ENCODE peak calls at places on chromosomes 4 and X, in five cellular contexts. One of them, this sample, is unnamed. For H3K4me1 and H3K36me3, the result is how much of the 10 kb centered on the place peaks cover.

GRCh38 chrX:6041630-6042029 is 187.0 kb downstream of the NLGN4X start:
- DNase-seq in heart left ventricle: no peak
- DNase-seq in ascending aorta: no peak
- DNase-seq in upper lobe of left lung: no peak
- DNase-seq in cardiac muscle cell: no peak
- DNase-seq in this sample: no peak

GRCh38 chrX:85109235-85109634 is 105.6 kb downstream of the APOOL start:
- DNase-seq in upper lobe of left lung: no peak
- DNase-seq in cardiac muscle cell: no peak
- DNase-seq in heart left ventricle: no peak
- DNase-seq in ascending aorta: no peak
- DNase-seq in this sample: no peak

GRCh38 chr4:182560358-182560757 is 317.2 kb downstream of the TENM3 start:
- DNase-seq in heart left ventricle: no peak
- DNase-seq in cardiac muscle cell: no peak
- DNase-seq in upper lobe of left lung: no peak
- DNase-seq in ascending aorta: no peak
- DNase-seq in this sample: no peak

GRCh38 chr4:164700471-164700870 is 53.5 kb upstream of the SMIM31 start:
- DNase-seq in upper lobe of left lung: no peak
- DNase-seq in heart left ventricle: no peak
- DNase-seq in ascending aorta: no peak
- DNase-seq in cardiac muscle cell: peak
- DNase-seq in this sample: no peak

GRCh38 chrX:48589482-48590162 is 7.7 kb upstream of the WDR13 start:
- DNase-seq in heart left ventricle: no peak
- DNase-seq in ascending aorta: no peak
- DNase-seq in upper lobe of left lung: no peak
- DNase-seq in cardiac muscle cell: no peak
- DNase-seq in this sample: no peak

GRCh38 chrX:129748265-129748664 is 9.5 kb downstream of the XPNPEP2 start:
- DNase-seq in upper lobe of left lung: no peak
- DNase-seq in ascending aorta: peak
- DNase-seq in heart left ventricle: no peak
- DNase-seq in cardiac muscle cell: no peak
- DNase-seq in this sample: no peak

GRCh38 chr4:143354990-143355389 is 18.3 kb downstream of the GAB1 start:
- DNase-seq in ascending aorta: no peak
- DNase-seq in upper lobe of left lung: no peak
- DNase-seq in cardiac muscle cell: no peak
- DNase-seq in heart left ventricle: no peak
- DNase-seq in this sample: no peak

GRCh38 chr4:153110739-153111138 is 93.5 kb upstream of the TRIM2 start:
- DNase-seq in upper lobe of left lung: no peak
- DNase-seq in cardiac muscle cell: no peak
- DNase-seq in heart left ventricle: no peak
- DNase-seq in ascending aorta: no peak
- DNase-seq in this sample: peak

GRCh38 chr4:648579-649292 is 23.4 kb downstream of the PDE6B start:
- DNase-seq in cardiac muscle cell: peak
- DNase-seq in ascending aorta: no peak
- DNase-seq in heart left ventricle: no peak
- DNase-seq in upper lobe of left lung: peak
- DNase-seq in this sample: no peak

GRCh38 chrX:71541546-71542022 is 8.7 kb downstream of the OGT start:
- DNase-seq in cardiac muscle cell: no peak
- DNase-seq in ascending aorta: no peak
- DNase-seq in heart left ventricle: no peak
- DNase-seq in upper lobe of left lung: no peak
- DNase-seq in this sample: no peak
- H3K4me1 ChIP-seq in cardiac muscle cell: under half
- H3K4me1 ChIP-seq in ascending aorta: under half
- H3K4me1 ChIP-seq in heart left ventricle: under half
- H3K4me1 ChIP-seq in upper lobe of left lung: half or more
- H3K4me1 ChIP-seq in this sample: half or more

GRCh38 chr4:70772929-70773555 is 51.3 kb downstream of the RUFY3 start:
- DNase-seq in heart left ventricle: no peak
- DNase-seq in cardiac muscle cell: no peak
- DNase-seq in ascending aorta: no peak
- DNase-seq in upper lobe of left lung: no peak
- DNase-seq in this sample: no peak

GRCh38 chr4:70765368-70765767 is 43.6 kb downstream of the RUFY3 start:
- DNase-seq in cardiac muscle cell: no peak
- DNase-seq in heart left ventricle: no peak
- DNase-seq in upper lobe of left lung: no peak
- DNase-seq in ascending aorta: no peak
- DNase-seq in this sample: no peak

DNA sequence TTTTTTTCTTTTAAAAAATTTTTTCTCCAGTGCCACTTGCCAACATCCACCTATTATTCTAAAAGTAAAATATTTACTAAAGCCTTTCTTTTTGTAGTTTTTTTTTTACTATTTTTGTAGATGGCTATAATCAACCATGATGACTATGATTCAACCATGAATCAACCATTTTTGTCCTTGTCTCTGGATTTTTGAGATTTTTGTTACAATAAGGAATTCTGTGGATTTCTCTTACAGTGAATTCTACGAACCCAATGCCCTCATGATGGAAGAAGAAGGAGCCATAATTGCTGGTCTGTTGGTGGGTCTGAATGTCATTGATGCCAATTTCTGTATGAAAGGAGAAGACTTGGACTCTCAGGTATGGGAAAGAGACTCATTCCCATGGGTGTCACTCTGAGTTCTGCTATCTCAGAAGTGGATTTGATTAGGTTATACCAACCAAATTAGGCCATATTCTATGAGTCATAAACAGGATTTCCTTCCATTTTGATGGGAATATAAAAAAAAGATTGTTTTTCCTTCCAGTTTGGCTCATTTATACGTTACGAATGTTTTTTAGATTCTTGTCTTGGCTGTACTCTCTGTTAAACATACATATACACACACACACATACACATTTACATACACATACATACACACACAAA is 46.7 kb downstream of the RUFY3 start:
- DNase-seq in upper lobe of left lung: no peak
- DNase-seq in cardiac muscle cell: no peak
- DNase-seq in heart left ventricle: no peak
- DNase-seq in ascending aorta: no peak
- DNase-seq in this sample: no peak
- H3K36me3 ChIP-seq in upper lobe of left lung: under half
- H3K36me3 ChIP-seq in cardiac muscle cell: under half
- H3K36me3 ChIP-seq in heart left ventricle: half or more
- H3K36me3 ChIP-seq in ascending aorta: half or more
- H3K36me3 ChIP-seq in this sample: half or more

GRCh38 chrX:123607806-123608205 is 125.0 kb downstream of the THOC2 start:
- DNase-seq in heart left ventricle: no peak
- DNase-seq in cardiac muscle cell: no peak
- DNase-seq in upper lobe of left lung: no peak
- DNase-seq in ascending aorta: no peak
- DNase-seq in this sample: no peak

GRCh38 chrX:123610915-123611314 is 121.9 kb downstream of the THOC2 start:
- DNase-seq in upper lobe of left lung: no peak
- DNase-seq in cardiac muscle cell: no peak
- DNase-seq in heart left ventricle: no peak
- DNase-seq in ascending aorta: no peak
- DNase-seq in this sample: no peak

GRCh38 chrX:123603516-123603915 is 129.3 kb downstream of the THOC2 start:
- DNase-seq in cardiac muscle cell: no peak
- DNase-seq in heart left ventricle: no peak
- DNase-seq in upper lobe of left lung: no peak
- DNase-seq in ascending aorta: no peak
- DNase-seq in this sample: no peak

GRCh38 chrX:123601437-123601836 is 131.4 kb downstream of the THOC2 start:
- DNase-seq in cardiac muscle cell: no peak
- DNase-seq in heart left ventricle: no peak
- DNase-seq in upper lobe of left lung: no peak
- DNase-seq in ascending aorta: no peak
- DNase-seq in this sample: no peak

GRCh38 chrX:123607270-123607669 is 125.6 kb downstream of the THOC2 start:
- DNase-seq in heart left ventricle: no peak
- DNase-seq in ascending aorta: no peak
- DNase-seq in upper lobe of left lung: no peak
- DNase-seq in cardiac muscle cell: no peak
- DNase-seq in this sample: no peak
- H3K27ac ChIP-seq in heart left ventricle: no peak
- H3K27ac ChIP-seq in ascending aorta: no peak
- H3K27ac ChIP-seq in upper lobe of left lung: no peak
- H3K27ac ChIP-seq in cardiac muscle cell: no peak
- H3K27ac ChIP-seq in this sample: no peak

GRCh38 chr4:174275101-174275500 is 8.4 kb downstream of the FBXO8 start:
- DNase-seq in heart left ventricle: no peak
- DNase-seq in cardiac muscle cell: no peak
- DNase-seq in upper lobe of left lung: no peak
- DNase-seq in ascending aorta: no peak
- DNase-seq in this sample: no peak
- H3K4me1 ChIP-seq in heart left ventricle: under half
- H3K4me1 ChIP-seq in cardiac muscle cell: under half
- H3K4me1 ChIP-seq in upper lobe of left lung: under half
- H3K4me1 ChIP-seq in ascending aorta: under half
- H3K4me1 ChIP-seq in this sample: under half

GRCh38 chrX:40807384-40807783 is 72.0 kb upstream of the MED14 start:
- DNase-seq in upper lobe of left lung: no peak
- DNase-seq in ascending aorta: no peak
- DNase-seq in heart left ventricle: no peak
- DNase-seq in cardiac muscle cell: no peak
- DNase-seq in this sample: no peak
- H3K36me3 ChIP-seq in upper lobe of left lung: under half
- H3K36me3 ChIP-seq in ascending aorta: under half
- H3K36me3 ChIP-seq in heart left ventricle: under half
- H3K36me3 ChIP-seq in cardiac muscle cell: under half
- H3K36me3 ChIP-seq in this sample: under half

DNA sequence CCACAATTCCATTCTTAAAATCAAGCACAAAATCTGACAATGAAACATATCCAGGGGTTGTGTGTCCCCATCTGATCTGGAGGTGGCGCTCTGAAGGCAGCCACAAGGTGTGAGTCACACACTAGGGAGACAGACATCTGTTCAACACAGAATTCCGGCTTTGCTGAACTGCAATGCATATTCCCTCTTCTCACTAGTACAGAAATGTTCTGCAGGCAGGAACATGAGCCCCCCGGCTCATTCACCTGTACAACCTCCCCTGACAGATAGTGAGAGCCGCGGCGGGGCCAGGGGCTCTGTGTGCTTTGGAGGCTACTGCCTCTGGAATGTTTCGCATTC is 41.9 kb downstream of the WDR1 start:
- DNase-seq in cardiac muscle cell: peak
- DNase-seq in upper lobe of left lung: no peak
- DNase-seq in ascending aorta: no peak
- DNase-seq in heart left ventricle: no peak
- DNase-seq in this sample: no peak
- H3K27ac ChIP-seq in cardiac muscle cell: peak
- H3K27ac ChIP-seq in upper lobe of left lung: no peak
- H3K27ac ChIP-seq in ascending aorta: no peak
- H3K27ac ChIP-seq in heart left ventricle: no peak
- H3K27ac ChIP-seq in this sample: no peak

DNA sequence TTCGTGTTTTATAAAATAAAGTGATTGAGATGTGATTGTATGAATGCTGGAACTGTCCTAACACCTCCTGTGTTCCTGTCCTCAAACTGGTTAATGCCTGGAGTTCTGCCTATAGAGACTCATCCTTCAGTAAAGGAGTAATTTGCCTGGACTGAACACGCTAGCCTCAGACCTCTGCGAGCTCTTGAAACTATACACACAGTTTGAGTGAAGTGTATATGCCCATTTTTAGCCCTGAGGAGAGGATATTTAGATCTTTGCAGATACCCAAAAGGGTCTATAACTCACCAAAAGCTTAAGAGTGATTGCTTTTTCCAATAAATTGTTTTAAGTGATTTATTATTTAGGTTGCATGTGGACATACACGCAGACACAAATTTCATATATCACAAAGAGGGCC is 29.9 kb upstream of the STIM2 start:
- DNase-seq in upper lobe of left lung: no peak
- DNase-seq in heart left ventricle: no peak
- DNase-seq in cardiac muscle cell: no peak
- DNase-seq in ascending aorta: no peak
- DNase-seq in this sample: no peak
- H3K4me1 ChIP-seq in upper lobe of left lung: under half
- H3K4me1 ChIP-seq in heart left ventricle: under half
- H3K4me1 ChIP-seq in cardiac muscle cell: under half
- H3K4me1 ChIP-seq in ascending aorta: under half
- H3K4me1 ChIP-seq in this sample: under half

DNA sequence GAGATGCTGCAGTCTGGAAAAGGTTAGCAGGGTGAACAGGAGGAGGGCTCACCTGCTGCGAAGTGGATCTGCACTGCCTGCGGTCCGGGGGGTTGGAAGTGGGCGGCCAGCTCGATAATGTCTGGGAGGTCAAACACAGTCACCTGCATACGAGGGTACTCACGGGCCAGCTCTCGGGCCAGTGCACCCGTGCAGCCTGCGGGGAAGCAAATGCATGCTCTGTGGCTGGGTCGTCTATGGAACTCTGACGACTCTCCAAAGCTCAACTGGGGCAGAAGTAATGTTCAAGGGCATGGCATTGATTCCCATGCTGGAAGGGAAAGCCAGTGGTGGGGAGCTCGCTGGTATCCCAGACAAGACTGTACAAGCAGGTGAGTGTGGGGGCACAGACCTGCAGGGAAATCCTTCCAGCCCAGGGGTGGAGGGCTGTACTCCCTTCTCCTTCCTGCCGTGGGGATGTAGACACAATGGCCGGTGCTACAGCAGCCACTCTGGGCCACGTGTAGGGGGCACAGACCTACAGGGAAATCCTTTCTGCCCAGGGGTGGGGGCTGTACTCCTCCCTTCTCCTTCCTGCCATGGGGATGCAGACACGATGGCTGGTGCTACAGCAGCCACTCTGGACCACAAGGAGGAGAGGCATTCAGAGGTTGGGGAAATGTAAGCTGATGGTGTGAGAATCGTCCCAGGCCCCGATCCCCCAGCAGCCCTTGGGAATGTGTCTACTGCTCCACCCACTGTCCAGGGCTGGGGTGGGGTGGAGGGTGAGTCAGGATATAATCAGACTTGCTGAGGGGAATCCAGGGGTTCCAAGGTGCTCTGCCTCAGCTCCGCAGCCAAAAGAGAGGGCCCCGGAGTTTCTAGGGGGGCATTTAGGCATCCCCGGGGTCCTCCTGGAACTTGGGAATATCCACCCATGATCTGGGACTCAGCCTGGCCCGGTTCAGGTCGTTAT is 26.3 kb upstream of the SLC25A6 start:
- DNase-seq in cardiac muscle cell: no peak
- DNase-seq in heart left ventricle: no peak
- DNase-seq in ascending aorta: no peak
- DNase-seq in upper lobe of left lung: no peak
- DNase-seq in this sample: no peak
- H3K36me3 ChIP-seq in cardiac muscle cell: under half
- H3K36me3 ChIP-seq in heart left ventricle: under half
- H3K36me3 ChIP-seq in ascending aorta: half or more
- H3K36me3 ChIP-seq in upper lobe of left lung: under half
- H3K36me3 ChIP-seq in this sample: under half